ENCODE peak calls at places on chromosomes 5 and 9, in six cellular contexts. One of them, this sample, is unnamed.
A peak's percentile ranks its signal among the peaks of the same experiment; 100 is the strongest.

GRCh38 chr5:57066921-57067914 is 106.6 kb upstream of the GPBP1 start:
- DNase-seq in sigmoid colon: no peak
- DNase-seq in NCI-H82: no peak
- DNase-seq in erythroblast: peak; percentile 75
- DNase-seq in GM12865: no peak
- DNase-seq in GM10248: no peak
- DNase-seq in this sample: no peak

GRCh38 chr9:16146661-16147060 is 593.8 kb downstream of the CCDC171 start:
- DNase-seq in sigmoid colon: no peak
- DNase-seq in NCI-H82: no peak
- DNase-seq in erythroblast: no peak
- DNase-seq in GM12865: no peak
- DNase-seq in GM10248: no peak
- DNase-seq in this sample: no peak

GRCh38 chr5:75234251-75234650 is 2.4 kb downstream of the ANKRD31 start:
- DNase-seq in sigmoid colon: no peak
- DNase-seq in NCI-H82: no peak
- DNase-seq in erythroblast: no peak
- DNase-seq in GM12865: no peak
- DNase-seq in GM10248: no peak
- DNase-seq in this sample: no peak

GRCh38 chr5:150053231-150053626 is 33.1 kb downstream of the CSF1R start:
- DNase-seq in sigmoid colon: no peak
- DNase-seq in NCI-H82: no peak
- DNase-seq in erythroblast: no peak
- DNase-seq in GM12865: no peak
- DNase-seq in GM10248: no peak
- DNase-seq in this sample: no peak

GRCh38 chr5:159031513-159031912 is 68.2 kb downstream of the EBF1 start:
- DNase-seq in sigmoid colon: no peak
- DNase-seq in NCI-H82: no peak
- DNase-seq in erythroblast: no peak
- DNase-seq in GM12865: peak; percentile 75
- DNase-seq in GM10248: no peak
- DNase-seq in this sample: no peak

GRCh38 chr9:19465571-19466267 is 56.9 kb downstream of the ACER2 start:
- DNase-seq in sigmoid colon: no peak
- DNase-seq in NCI-H82: no peak
- DNase-seq in erythroblast: no peak
- DNase-seq in GM12865: no peak
- DNase-seq in GM10248: no peak
- DNase-seq in this sample: no peak

GRCh38 chr5:136330353-136330913 is 34.9 kb downstream of the TRPC7 start:
- DNase-seq in sigmoid colon: no peak
- DNase-seq in NCI-H82: peak; percentile 3
- DNase-seq in erythroblast: no peak
- DNase-seq in GM12865: no peak
- DNase-seq in GM10248: no peak
- DNase-seq in this sample: peak; percentile 35

GRCh38 chr9:135394131-135394530 is 85.5 kb upstream of the PPP1R26 start:
- DNase-seq in sigmoid colon: no peak
- DNase-seq in NCI-H82: no peak
- DNase-seq in erythroblast: no peak
- DNase-seq in GM12865: no peak
- DNase-seq in GM10248: no peak
- DNase-seq in this sample: no peak

GRCh38 chr5:171520300-171521170 is 101.1 kb downstream of the FGF18 start:
- DNase-seq in sigmoid colon: no peak
- DNase-seq in NCI-H82: no peak
- DNase-seq in erythroblast: no peak
- DNase-seq in GM12865: no peak
- DNase-seq in GM10248: no peak
- DNase-seq in this sample: peak; percentile 74

GRCh38 chr5:149172261-149172660 is 31.0 kb downstream of the ABLIM3 start:
- DNase-seq in sigmoid colon: no peak
- DNase-seq in NCI-H82: no peak
- DNase-seq in erythroblast: no peak
- DNase-seq in GM12865: peak; percentile 49
- DNase-seq in GM10248: peak; percentile 16
- DNase-seq in this sample: no peak

GRCh38 chr9:31272456-31273295 is 1111.8 kb upstream of the ACO1 start:
- DNase-seq in sigmoid colon: no peak
- DNase-seq in NCI-H82: no peak
- DNase-seq in erythroblast: no peak
- DNase-seq in GM12865: no peak
- DNase-seq in GM10248: no peak
- DNase-seq in this sample: no peak

GRCh38 chr9:134768332-134769083 is 112.1 kb upstream of the FCN2 start:
- DNase-seq in sigmoid colon: peak; percentile 83
- DNase-seq in NCI-H82: peak; percentile 63
- DNase-seq in erythroblast: no peak
- DNase-seq in GM12865: no peak
- DNase-seq in GM10248: no peak
- DNase-seq in this sample: peak; percentile 86

GRCh38 chr9:92962846-92963245 is 15.5 kb downstream of the FGD3 start:
- DNase-seq in sigmoid colon: no peak
- DNase-seq in NCI-H82: no peak
- DNase-seq in erythroblast: no peak
- DNase-seq in GM12865: no peak
- DNase-seq in GM10248: no peak
- DNase-seq in this sample: peak; percentile 17

GRCh38 chr5:1950096-1950707 is 67.5 kb upstream of the IRX4 start:
- DNase-seq in sigmoid colon: no peak
- DNase-seq in NCI-H82: no peak
- DNase-seq in erythroblast: no peak
- DNase-seq in GM12865: no peak
- DNase-seq in GM10248: no peak
- DNase-seq in this sample: no peak

GRCh38 chr5:765948-766631 is 18.4 kb downstream of the ZDHHC11B start:
- DNase-seq in sigmoid colon: no peak
- DNase-seq in NCI-H82: no peak
- DNase-seq in erythroblast: no peak
- DNase-seq in GM12865: no peak
- DNase-seq in GM10248: no peak
- DNase-seq in this sample: peak; percentile 59

GRCh38 chr5:57033103-57033502 is 81.2 kb upstream of the MIER3 start:
- DNase-seq in sigmoid colon: no peak
- DNase-seq in NCI-H82: no peak
- DNase-seq in erythroblast: no peak
- DNase-seq in GM12865: no peak
- DNase-seq in GM10248: no peak
- DNase-seq in this sample: no peak

GRCh38 chr9:13719981-13720380 is 440.5 kb upstream of the MPDZ start:
- DNase-seq in sigmoid colon: no peak
- DNase-seq in NCI-H82: no peak
- DNase-seq in erythroblast: no peak
- DNase-seq in GM12865: no peak
- DNase-seq in GM10248: no peak
- DNase-seq in this sample: no peak

GRCh38 chr9:112462855-112463254 is 23.8 kb upstream of the KIAA1958 start:
- DNase-seq in sigmoid colon: no peak
- DNase-seq in NCI-H82: no peak
- DNase-seq in erythroblast: no peak
- DNase-seq in GM12865: no peak
- DNase-seq in GM10248: no peak
- DNase-seq in this sample: no peak

GRCh38 chr5:89735108-89735507 is 674.4 kb downstream of the CETN3 start:
- DNase-seq in sigmoid colon: no peak
- DNase-seq in NCI-H82: peak; percentile 1
- DNase-seq in erythroblast: no peak
- DNase-seq in GM12865: no peak
- DNase-seq in GM10248: no peak
- DNase-seq in this sample: no peak

GRCh38 chr5:157308826-157309465 is 43.0 kb downstream of the CYFIP2 start:
- DNase-seq in sigmoid colon: no peak
- DNase-seq in NCI-H82: no peak
- DNase-seq in erythroblast: peak; percentile 6
- DNase-seq in GM12865: peak; percentile 33
- DNase-seq in GM10248: no peak
- DNase-seq in this sample: no peak

GRCh38 chr9:134434896-134435506 is 108.7 kb downstream of the RXRA start:
- DNase-seq in sigmoid colon: peak; percentile 99
- DNase-seq in NCI-H82: no peak
- DNase-seq in erythroblast: peak; percentile 39
- DNase-seq in GM12865: no peak
- DNase-seq in GM10248: no peak
- DNase-seq in this sample: peak; percentile 93

GRCh38 chr5:170523129-170523497 is 19.3 kb downstream of the KCNIP1 start:
- DNase-seq in sigmoid colon: no peak
- DNase-seq in NCI-H82: no peak
- DNase-seq in erythroblast: no peak
- DNase-seq in GM12865: no peak
- DNase-seq in GM10248: no peak
- DNase-seq in this sample: no peak

GRCh38 chr5:55441107-55441771 is 93.5 kb downstream of the PLPP1 start:
- DNase-seq in sigmoid colon: no peak
- DNase-seq in NCI-H82: no peak
- DNase-seq in erythroblast: no peak
- DNase-seq in GM12865: no peak
- DNase-seq in GM10248: no peak
- DNase-seq in this sample: no peak

GRCh38 chr9:13354733-13355132 is 75.2 kb upstream of the MPDZ start:
- DNase-seq in sigmoid colon: no peak
- DNase-seq in NCI-H82: no peak
- DNase-seq in erythroblast: no peak
- DNase-seq in GM12865: no peak
- DNase-seq in GM10248: no peak
- DNase-seq in this sample: no peak

GRCh38 chr9:18531127-18531526 is 57.2 kb downstream of the ADAMTSL1 start:
- DNase-seq in sigmoid colon: no peak
- DNase-seq in NCI-H82: no peak
- DNase-seq in erythroblast: no peak
- DNase-seq in GM12865: no peak
- DNase-seq in GM10248: no peak
- DNase-seq in this sample: no peak

GRCh38 chr9:19184144-19184917 is 46.2 kb upstream of the DENND4C start:
- DNase-seq in sigmoid colon: peak; percentile 95
- DNase-seq in NCI-H82: no peak
- DNase-seq in erythroblast: peak; percentile 26
- DNase-seq in GM12865: peak; percentile 86
- DNase-seq in GM10248: peak; percentile 81
- DNase-seq in this sample: peak; percentile 92

GRCh38 chr5:14870347-14871083 is 1.1 kb downstream of the ANKH start:
- DNase-seq in sigmoid colon: no peak
- DNase-seq in NCI-H82: peak; percentile 69
- DNase-seq in erythroblast: peak; percentile 44
- DNase-seq in GM12865: peak; percentile 61
- DNase-seq in GM10248: peak; percentile 30
- DNase-seq in this sample: peak; percentile 20

GRCh38 chr5:167912944-167913343 is 378.5 kb upstream of the WWC1 start:
- DNase-seq in sigmoid colon: no peak
- DNase-seq in NCI-H82: no peak
- DNase-seq in erythroblast: no peak
- DNase-seq in GM12865: no peak
- DNase-seq in GM10248: no peak
- DNase-seq in this sample: no peak

GRCh38 chr9:108850293-108850897 is 5.4 kb downstream of the ACTL7B start:
- DNase-seq in sigmoid colon: no peak
- DNase-seq in NCI-H82: no peak
- DNase-seq in erythroblast: peak; percentile 24
- DNase-seq in GM12865: peak; percentile 34
- DNase-seq in GM10248: no peak
- DNase-seq in this sample: no peak

GRCh38 chr5:77082280-77082679 is 4.8 kb downstream of the ZBED3 start:
- DNase-seq in sigmoid colon: no peak
- DNase-seq in NCI-H82: no peak
- DNase-seq in erythroblast: no peak
- DNase-seq in GM12865: no peak
- DNase-seq in GM10248: no peak
- DNase-seq in this sample: no peak

GRCh38 chr5:147348046-147348445 is 113.2 kb downstream of the STK32A start:
- DNase-seq in sigmoid colon: no peak
- DNase-seq in NCI-H82: no peak
- DNase-seq in erythroblast: no peak
- DNase-seq in GM12865: no peak
- DNase-seq in GM10248: no peak
- DNase-seq in this sample: no peak

GRCh38 chr5:150670961-150671337 is 9.9 kb downstream of the MYOZ3 start:
- DNase-seq in sigmoid colon: no peak
- DNase-seq in NCI-H82: no peak
- DNase-seq in erythroblast: no peak
- DNase-seq in GM12865: no peak
- DNase-seq in GM10248: no peak
- DNase-seq in this sample: no peak

GRCh38 chr5:54707841-54708240 is 190.3 kb downstream of the SNX18 start:
- DNase-seq in sigmoid colon: no peak
- DNase-seq in NCI-H82: no peak
- DNase-seq in erythroblast: no peak
- DNase-seq in GM12865: no peak
- DNase-seq in GM10248: no peak
- DNase-seq in this sample: no peak

GRCh38 chr9:110668528-110669167 is at the start of gene MUSK:
- DNase-seq in sigmoid colon: no peak
- DNase-seq in NCI-H82: peak; percentile 62
- DNase-seq in erythroblast: no peak
- DNase-seq in GM12865: no peak
- DNase-seq in GM10248: no peak
- DNase-seq in this sample: no peak

GRCh38 chr9:129665008-129665771 is at the start of gene PRRX2:
- DNase-seq in sigmoid colon: no peak
- DNase-seq in NCI-H82: peak; percentile 36
- DNase-seq in erythroblast: peak; percentile 23
- DNase-seq in GM12865: no peak
- DNase-seq in GM10248: no peak
- DNase-seq in this sample: no peak

GRCh38 chr5:44807269-44807668 is 1.5 kb upstream of the MRPS30 start:
- DNase-seq in sigmoid colon: no peak
- DNase-seq in NCI-H82: peak; percentile 32
- DNase-seq in erythroblast: peak; percentile 6
- DNase-seq in GM12865: no peak
- DNase-seq in GM10248: no peak
- DNase-seq in this sample: no peak

GRCh38 chr5:57232293-57233033 is 58.6 kb downstream of the GPBP1 start:
- DNase-seq in sigmoid colon: no peak
- DNase-seq in NCI-H82: no peak
- DNase-seq in erythroblast: no peak
- DNase-seq in GM12865: no peak
- DNase-seq in GM10248: no peak
- DNase-seq in this sample: no peak

This sample was measured in upper lobe of left lung.